ENCODE peak calls at places on chromosomes 5 and 9, in eight cellular contexts. N is BJ; H is GM12864; W is stomach; E is neural progenitor cell; G is endothelial cell; D is CD8-positive, alpha-beta T cell; F is hepatocyte. R is an unnamed sample.

GRCh38 chr5:63247651-63248050 is 669.0 kb downstream of the LRRC70 start:
- DNase-seq in F (no peak), W (no peak), G (no peak), E (no peak), N (no peak), D (no peak), H (no peak), R (no peak)

GRCh38 chr5:170596482-170596881 is 92.7 kb downstream of the KCNIP1 start:
- DNase-seq in W (no peak), H (no peak), G (no peak), F (no peak), N (no peak), E (no peak), D (no peak), R (no peak)

GRCh38 chr9:96187108-96187695 is 114.8 kb downstream of the HSD17B3 start:
- DNase-seq in W (peak; percentile 77), E (peak; percentile 28), G (no peak), H (no peak), D (no peak), F (peak; percentile 71), N (no peak), R (no peak)

GRCh38 chr5:159441441-159441840 is 111.2 kb upstream of the IL12B start:
- DNase-seq in D (no peak), E (peak; percentile 56), F (peak; percentile 34), W (no peak), H (no peak), G (peak; percentile 41), N (no peak), R (no peak)

GRCh38 chr5:9301200-9301599 is 244.7 kb downstream of the SEMA5A start:
- DNase-seq in G (no peak), E (no peak), F (no peak), W (no peak), D (no peak), H (no peak), N (no peak), R (no peak)

GRCh38 chr5:1665803-1666202 is 133.8 kb downstream of the MRPL36 start:
- DNase-seq in F (no peak), D (no peak), N (no peak), G (no peak), E (no peak), W (no peak), H (no peak), R (peak; percentile 14)

GRCh38 chr9:83596899-83597504 is 25.9 kb upstream of the IDNK start:
- DNase-seq in F (peak; percentile 47), G (peak; percentile 63), H (peak; percentile 4), N (no peak), E (peak; percentile 76), D (peak; percentile 36), W (no peak), R (peak; percentile 74)

GRCh38 chr5:131679911-131680310 is 44.9 kb upstream of the RAPGEF6 start:
- DNase-seq in N (peak; percentile 68), H (no peak), W (no peak), F (peak; percentile 15), G (no peak), D (no peak), E (no peak), R (no peak)

GRCh38 chr9:38352716-38353334 is 39.7 kb upstream of the ALDH1B1 start:
- DNase-seq in F (no peak), G (no peak), D (no peak), H (no peak), N (no peak), E (no peak), W (no peak), R (no peak)

GRCh38 chr9:115946530-115946929 is 207.1 kb upstream of the PAPPA start:
- DNase-seq in D (no peak), E (no peak), G (no peak), H (no peak), F (peak; percentile 16), W (no peak), N (no peak), R (no peak)

GRCh38 chr5:43019615-43020293 is 20.4 kb downstream of the ANXA2R start:
- DNase-seq in G (peak; percentile 51), D (peak; percentile 80), H (peak; percentile 90), N (no peak), E (peak; percentile 89), F (peak; percentile 85), W (peak; percentile 74), R (peak; percentile 75)

GRCh38 chr9:93725382-93725781 is 149.0 kb downstream of the PHF2 start:
- DNase-seq in E (no peak), W (no peak), H (no peak), F (no peak), D (no peak), N (no peak), G (no peak), R (no peak)

GRCh38 chr5:6712136-6712581 is 1.1 kb upstream of the TENT4A start:
- DNase-seq in F (peak; percentile 75), N (no peak), D (peak; percentile 48), W (peak; percentile 50), H (no peak), G (peak; percentile 49), E (peak; percentile 75), R (peak; percentile 55)

GRCh38 chr9:34630402-34631154 is 1.7 kb upstream of the ARID3C start:
- DNase-seq in D (no peak), H (no peak), G (no peak), N (no peak), W (no peak), F (no peak), E (no peak), R (no peak)

GRCh38 chr9:4082948-4083347 is 216.9 kb downstream of the GLIS3 start:
- DNase-seq in D (no peak), G (no peak), W (no peak), H (no peak), E (no peak), F (no peak), N (no peak), R (no peak)

GRCh38 chr5:1029270-1029944 is 20.8 kb downstream of the NKD2 start:
- DNase-seq in F (no peak), D (no peak), N (no peak), H (no peak), W (no peak), G (no peak), E (no peak), R (no peak)

GRCh38 chr5:67361932-67362729 is 165.5 kb upstream of the CD180 start:
- DNase-seq in G (no peak), H (no peak), N (no peak), W (no peak), D (no peak), F (no peak), E (no peak), R (no peak)

DNA sequence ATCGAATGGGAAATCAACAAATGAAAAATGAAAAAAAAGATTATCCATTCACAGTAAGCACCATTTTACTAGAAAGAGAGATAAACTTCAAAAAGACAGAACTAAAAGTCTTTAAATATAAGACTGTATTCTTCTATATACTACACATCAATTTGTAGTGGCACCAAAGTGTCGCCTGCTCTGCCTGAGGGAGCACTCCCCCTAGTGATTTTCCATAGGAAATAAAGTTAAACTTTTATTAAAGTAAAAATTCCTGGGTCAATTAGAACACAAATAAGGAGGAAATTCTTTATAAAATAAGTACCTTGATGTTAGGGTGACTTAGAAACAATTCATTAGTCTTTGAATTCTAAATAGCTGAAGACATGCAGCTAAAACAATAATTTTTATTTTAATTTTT is 9.7 kb downstream of the RAD1 start:
- DNase-seq in D (no peak), F (no peak), W (no peak), N (no peak), G (no peak), E (no peak), H (no peak), R (no peak)
- TF ChIP-seq CTCF in D (no peak), F (peak; percentile 53), W (no peak), N (peak; percentile 54), G (no peak), E (peak; percentile 59), H (peak; percentile 15), R (no peak)

GRCh38 chr5:35922468-35922867 is 16.0 kb downstream of the CAPSL start:
- DNase-seq in F (no peak), G (no peak), D (no peak), N (no peak), H (no peak), E (no peak), W (no peak), R (no peak)
- TF ChIP-seq CTCF in F (no peak), G (no peak), D (no peak), N (no peak), H (no peak), E (no peak), W (no peak), R (no peak)

GRCh38 chr5:177370488-177371119 is 12.9 kb downstream of the RGS14 start:
- DNase-seq in G (peak; percentile 88), E (peak; percentile 99), D (peak; percentile 39), N (peak; percentile 35), F (peak; percentile 97), W (peak; percentile 89), H (no peak), R (peak; percentile 81)

GRCh38 chr5:177371120-177371537 is 13.1 kb upstream of the SLC34A1 start:
- DNase-seq in H (no peak), E (no peak), D (no peak), N (no peak), G (no peak), F (no peak), W (no peak), R (no peak)

GRCh38 chr5:177367981-177368960 is 10.5 kb downstream of the RGS14 start:
- DNase-seq in F (no peak), E (no peak), D (no peak), N (no peak), W (peak; percentile 48), H (no peak), G (no peak), R (no peak)

GRCh38 chr5:177369913-177370487 is 12.3 kb downstream of the RGS14 start:
- DNase-seq in D (no peak), N (no peak), E (no peak), W (no peak), F (no peak), H (no peak), G (no peak), R (no peak)

GRCh38 chr5:177369050-177369912 is 11.6 kb downstream of the RGS14 start:
- DNase-seq in G (peak; percentile 57), W (no peak), N (no peak), E (peak; percentile 58), D (peak; percentile 33), H (no peak), F (peak; percentile 57), R (peak; percentile 68)
- TF ChIP-seq CTCF in G (peak; percentile 66), W (no peak), N (peak; percentile 75), E (peak; percentile 65), D (peak; percentile 74), H (peak; percentile 84), F (peak; percentile 46), R (peak; percentile 65)

GRCh38 chr9:117622347-117622746 is 81.9 kb upstream of the TLR4 start:
- DNase-seq in G (no peak), N (no peak), F (no peak), D (no peak), H (no peak), E (peak; percentile 33), W (no peak), R (no peak)
- TF ChIP-seq CTCF in G (peak; percentile 15), N (peak; percentile 25), F (no peak), D (no peak), H (no peak), E (peak; percentile 60), W (no peak), R (no peak)

GRCh38 chr9:121201738-121202533 is at the start of gene RAB14:
- DNase-seq in H (peak; percentile 92), E (peak; percentile 99), W (peak; percentile 100), F (peak; percentile 100), D (peak; percentile 100), N (peak; percentile 89), G (peak; percentile 100), R (peak; percentile 99)
- TF ChIP-seq CTCF in H (peak; percentile 71), E (peak; percentile 53), W (peak; percentile 33), F (peak; percentile 60), D (no peak), N (peak; percentile 74), G (no peak), R (peak; percentile 67)

R was measured in GM13976.